ENCODE peak calls at places on chromosomes 5 and 9, in four cellular contexts. N is activated CD4-positive, alpha-beta T cell treated with anti-CD3 and anti-CD28 coated beads, Interleukin-2, amount 10 ng/mL, durations not matched to agents 7 days and 5 days; J is ELR; Y is AG04449. P is an unnamed sample.

GRCh38 chr5:145938699-145939531 is 2.5 kb downstream of the SH3RF2 start:
- DNase-seq in N (no peak), J (no peak), Y (no peak), P (no peak)

GRCh38 chr9:72839140-72839539 is 113.7 kb downstream of the ALDH1A1 start:
- DNase-seq in N (no peak), J (no peak), Y (peak), P (no peak)

GRCh38 chr5:106171708-106172107 is 1499.0 kb downstream of the EFNA5 start:
- DNase-seq in N (no peak), J (peak), Y (no peak), P (no peak)

GRCh38 chr9:115482747-115483146 is 364.8 kb upstream of the TNC start:
- DNase-seq in N (no peak), J (no peak), Y (no peak), P (no peak)

GRCh38 chr5:57442080-57442839 is 40.4 kb downstream of the ACTBL2 start:
- DNase-seq in N (no peak), J (peak), Y (peak), P (no peak)

GRCh38 chr9:37700900-37701299 is 50.1 kb downstream of the FRMPD1 start:
- DNase-seq in N (no peak), J (no peak), Y (no peak), P (no peak)

GRCh38 chr5:135913713-135914626 is 18.3 kb upstream of the IL9 start:
- DNase-seq in N (no peak), J (peak), Y (no peak), P (no peak)

GRCh38 chr9:6973762-6974161 is 216.0 kb downstream of the KDM4C start:
- DNase-seq in N (no peak), J (peak), Y (no peak), P (no peak)

GRCh38 chr9:20462410-20462809 is 159.9 kb downstream of the MLLT3 start:
- DNase-seq in N (no peak), J (no peak), Y (no peak), P (no peak)